ENCODE peak calls at places on chromosomes 4 and X, in four cellular contexts. S is WTC11, P is T-helper 2 cell, W is H4. M is an unnamed sample.

GRCh38 chr4:7328162-7328912 is 106.4 kb downstream of the PSAPL1 start:
- DNase-seq in S (no peak), P (no peak), W (no peak), M (no peak)

GRCh38 chrX:155132110-155132509 is 60.8 kb downstream of the BRCC3 start:
- DNase-seq in S (no peak), P (no peak), W (no peak), M (no peak)

GRCh38 chr4:153169811-153170210 is 34.4 kb upstream of the TRIM2 start:
- DNase-seq in S (no peak), P (no peak), W (no peak), M (no peak)

GRCh38 chr4:71566856-71567255 is 217.0 kb downstream of the GC start:
- DNase-seq in S (no peak), P (no peak), W (no peak), M (no peak)

GRCh38 chr4:84502333-84502954 is 3.4 kb upstream of the NKX6-1 start:
- DNase-seq in S (no peak), P (no peak), W (no peak), M (no peak)

GRCh38 chr4:112978691-112979472 is 70.6 kb upstream of the ANK2 start:
- DNase-seq in S (no peak), P (no peak), W (no peak), M (no peak)

GRCh38 chr4:121898150-121898549 is 27.9 kb upstream of the BBS7 start:
- DNase-seq in S (peak; percentile 10), P (no peak), W (no peak), M (peak; percentile 9)

GRCh38 chr4:7828011-7828720 is 111.5 kb downstream of the AFAP1 start:
- DNase-seq in S (no peak), P (peak; percentile 21), W (peak; percentile 99), M (peak; percentile 47)

GRCh38 chr4:16745887-16746286 is 152.6 kb downstream of the LDB2 start:
- DNase-seq in S (no peak), P (no peak), W (no peak), M (no peak)

GRCh38 chrX:50067435-50068292 is 133.1 kb downstream of the AKAP4 start:
- DNase-seq in S (peak; percentile 39), P (no peak), W (no peak), M (peak; percentile 40)

GRCh38 chrX:20252392-20253231 is 14.1 kb downstream of the RPS6KA3 start:
- DNase-seq in S (peak; percentile 66), P (peak; percentile 60), W (peak; percentile 42), M (no peak)

GRCh38 chr4:139279723-139280620 is at the start of gene MGARP:
- DNase-seq in S (peak; percentile 83), P (no peak), W (no peak), M (no peak)

GRCh38 chr4:91758487-91758886 is 545.3 kb upstream of the GRID2 start:
- DNase-seq in S (no peak), P (no peak), W (no peak), M (peak; percentile 25)

GRCh38 chr4:16110199-16110598 is 26.4 kb upstream of the PROM1 start:
- DNase-seq in S (no peak), P (no peak), W (no peak), M (no peak)

GRCh38 chr4:42671431-42672194 is 14.7 kb upstream of the ATP8A1 start:
- DNase-seq in S (no peak), P (no peak), W (peak; percentile 8), M (no peak)

GRCh38 chr4:25925486-25926201 is 11.6 kb downstream of the SMIM20 start:
- DNase-seq in S (peak; percentile 57), P (peak; percentile 8), W (no peak), M (peak; percentile 9)